ENCODE peak calls at places on chromosomes 5 and 9, in six cellular contexts. X is uterus, G is H54, C is body of pancreas, R is spleen, S is sigmoid colon. Y is an unnamed sample.

GRCh38 chr5:61313960-61314681 is 17.9 kb upstream of the ZSWIM6 start:
- DNase-seq in C (peak), G (peak), X (no peak), R (no peak), S (no peak), Y (peak)

GRCh38 chr5:19886123-19886921 is 101.7 kb downstream of the CDH18 start:
- DNase-seq in R (no peak), S (no peak), G (peak), C (no peak), X (no peak), Y (no peak)

GRCh38 chr5:142171270-142171669 is 62.7 kb downstream of the NDFIP1 start:
- DNase-seq in G (no peak), R (peak), C (no peak), X (no peak), S (no peak), Y (no peak)

GRCh38 chr5:23260621-23261020 is 246.8 kb upstream of the PRDM9 start:
- DNase-seq in X (no peak), R (no peak), C (no peak), S (no peak), G (no peak), Y (no peak)

GRCh38 chr9:124794902-124795491 is 18.1 kb downstream of the OLFML2A start:
- DNase-seq in S (no peak), R (no peak), X (no peak), G (no peak), C (peak), Y (no peak)

GRCh38 chr5:73702951-73703350 is 77.0 kb downstream of the ARHGEF28 start:
- DNase-seq in X (no peak), S (no peak), G (no peak), C (no peak), R (no peak), Y (no peak)

GRCh38 chr9:131645078-131645776 is 94.6 kb downstream of the RAPGEF1 start:
- DNase-seq in X (no peak), C (no peak), G (no peak), R (no peak), S (no peak), Y (peak)

GRCh38 chr9:74663456-74663855 is 166.3 kb downstream of the RORB start:
- DNase-seq in S (no peak), R (no peak), C (no peak), X (no peak), G (no peak), Y (no peak)

GRCh38 chr9:15885464-15885863 is 332.6 kb downstream of the CCDC171 start:
- DNase-seq in G (no peak), C (no peak), X (no peak), R (no peak), S (no peak), Y (no peak)

GRCh38 chr5:147835386-147835798 is 3.9 kb upstream of the SPINK1 start:
- DNase-seq in C (peak), R (no peak), S (no peak), X (no peak), G (no peak), Y (no peak)

GRCh38 chr5:150297236-150297890 is 5.3 kb downstream of the ARSI start:
- DNase-seq in S (no peak), R (no peak), X (no peak), C (no peak), G (no peak), Y (no peak)

GRCh38 chr9:124812401-124813016 is 35.6 kb downstream of the OLFML2A start:
- DNase-seq in C (no peak), X (peak), R (no peak), S (peak), G (peak), Y (peak)

GRCh38 chr9:91253488-91253887 is 108.2 kb downstream of the AUH start:
- DNase-seq in C (no peak), R (no peak), G (no peak), X (no peak), S (no peak), Y (peak)

GRCh38 chr9:136952876-136953770 is 1.1 kb downstream of the LCN12 start:
- DNase-seq in G (no peak), S (no peak), C (no peak), R (no peak), X (no peak), Y (no peak)

GRCh38 chr5:97840643-97841042 is 657.6 kb upstream of the RIOK2 start:
- DNase-seq in S (no peak), G (no peak), X (no peak), C (no peak), R (no peak), Y (no peak)

GRCh38 chr5:118606940-118607339 is 381.4 kb downstream of the DTWD2 start:
- DNase-seq in X (no peak), C (no peak), G (no peak), R (no peak), S (no peak), Y (no peak)

GRCh38 chr5:84430863-84431663 is 46.4 kb upstream of the EDIL3 start:
- DNase-seq in X (no peak), C (no peak), R (no peak), S (no peak), G (no peak), Y (no peak)

GRCh38 chr5:14665949-14666741 is 1.6 kb downstream of the OTULIN start:
- DNase-seq in G (no peak), S (no peak), R (peak), X (no peak), C (peak), Y (peak)

GRCh38 chr9:115213777-115214428 is 95.9 kb upstream of the TNC start:
- DNase-seq in S (peak), G (peak), X (peak), R (no peak), C (no peak), Y (no peak)

GRCh38 chr9:83385317-83385716 is 152.9 kb downstream of the FRMD3 start:
- DNase-seq in G (no peak), X (no peak), R (no peak), S (no peak), C (no peak), Y (no peak)

GRCh38 chr5:113246371-113246870 is 188.4 kb downstream of the TSSK1B start:
- DNase-seq in S (peak), C (peak), X (peak), R (no peak), G (no peak), Y (peak)

GRCh38 chr9:122463828-122464632 is 13.7 kb downstream of the OR1J1 start:
- DNase-seq in C (no peak), S (no peak), X (no peak), R (no peak), G (peak), Y (peak)

GRCh38 chr9:87656485-87656884 is 69.4 kb upstream of the CTSL start:
- DNase-seq in X (no peak), S (no peak), R (no peak), G (no peak), C (no peak), Y (no peak)

GRCh38 chr5:821504-821903 is 29.3 kb downstream of the ZDHHC11 start:
- DNase-seq in R (no peak), X (no peak), C (no peak), S (no peak), G (no peak), Y (no peak)

GRCh38 chr9:120911295-120911843 is 15.2 kb downstream of the TRAF1 start:
- DNase-seq in R (no peak), S (no peak), G (no peak), X (no peak), C (no peak), Y (no peak)
- TF ChIP-seq POLR2A in R (no peak), S (no peak), G (no peak), X (no peak), C (no peak), Y (no peak)

DNA sequence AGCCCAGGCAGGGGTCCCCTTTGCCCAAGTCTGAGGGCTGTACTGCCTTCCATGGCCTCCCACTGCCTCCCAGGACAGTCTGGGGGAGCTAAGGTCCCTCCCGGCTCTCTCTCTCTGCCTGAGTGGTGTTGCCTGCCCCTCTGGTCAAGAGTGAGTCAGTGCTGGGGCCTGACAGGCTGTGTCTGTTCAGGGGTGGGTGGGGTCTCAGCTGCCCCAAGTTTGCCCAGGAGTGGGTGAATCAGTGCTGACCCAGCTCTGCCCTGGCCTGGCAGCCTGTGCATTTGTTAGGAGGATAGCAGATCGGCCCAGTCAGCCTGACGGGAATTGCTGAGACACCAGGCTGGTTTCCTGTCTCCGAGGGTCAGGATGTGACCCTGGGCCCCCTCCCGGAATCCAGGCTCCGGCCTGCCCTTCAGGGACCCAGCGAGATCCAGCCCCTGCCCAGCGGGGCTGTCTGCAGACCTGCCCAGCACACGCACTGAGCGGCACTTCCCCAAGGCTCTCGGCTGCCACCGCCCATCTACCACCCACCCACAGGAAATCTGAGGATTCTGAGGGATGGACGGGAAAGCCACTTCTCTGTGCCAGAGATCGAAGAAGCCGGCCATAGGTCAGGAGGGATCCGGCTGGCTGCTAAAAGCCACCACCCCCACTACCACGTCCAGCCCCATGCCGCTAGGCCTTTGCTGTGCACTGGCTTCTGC is 15.9 kb downstream of the ENG start:
- DNase-seq in X (peak), R (peak), G (peak), S (peak), C (peak), Y (no peak)
- TF ChIP-seq POLR2A in X (no peak), R (no peak), G (peak), S (no peak), C (peak), Y (no peak)

GRCh38 chr9:96418920-96419690 is 935 bp upstream of the ZNF367 start:
- DNase-seq in G (peak), C (peak), R (peak), X (no peak), S (peak), Y (peak)
- TF ChIP-seq POLR2A in G (peak), C (peak), R (no peak), X (peak), S (peak), Y (peak)

GRCh38 chr5:33474931-33475499 is 34.2 kb downstream of the TARS1 start:
- DNase-seq in C (no peak), S (no peak), X (no peak), G (no peak), R (no peak), Y (no peak)

GRCh38 chr5:33472805-33473409 is 32.1 kb downstream of the TARS1 start:
- DNase-seq in S (no peak), R (no peak), C (no peak), G (no peak), X (no peak), Y (no peak)

GRCh38 chr5:33474004-33474403 is 33.2 kb downstream of the TARS1 start:
- DNase-seq in X (no peak), G (no peak), S (no peak), C (no peak), R (no peak), Y (peak)

GRCh38 chr5:33468811-33469435 is 28.2 kb downstream of the TARS1 start:
- DNase-seq in S (no peak), C (no peak), R (no peak), G (no peak), X (no peak), Y (no peak)

GRCh38 chr5:33470544-33470943 is 29.8 kb downstream of the TARS1 start:
- DNase-seq in C (peak), S (no peak), G (peak), R (no peak), X (no peak), Y (peak)
- TF ChIP-seq POLR2A in C (no peak), S (no peak), G (no peak), R (no peak), X (no peak), Y (no peak)

Y was measured in NB4.